ENCODE peak calls at places on chromosomes 5 and 9, in five cellular contexts. One of them, this sample, is unnamed.

GRCh38 chr9:14136646-14137370 is 177.1 kb downstream of the NFIB start:
- DNase-seq in neuronal stem cell: no peak
- DNase-seq in IMR-90: no peak
- DNase-seq in mesendoderm: no peak
- DNase-seq in H1: no peak
- DNase-seq in this sample: no peak

GRCh38 chr9:112734892-112735291 is 15.7 kb upstream of the SNX30 start:
- DNase-seq in neuronal stem cell: no peak
- DNase-seq in IMR-90: no peak
- DNase-seq in mesendoderm: no peak
- DNase-seq in H1: no peak
- DNase-seq in this sample: no peak

GRCh38 chr5:119453045-119453383 is 717 bp downstream of the HSD17B4 start:
- DNase-seq in neuronal stem cell: no peak
- DNase-seq in IMR-90: peak; percentile 38
- DNase-seq in mesendoderm: no peak
- DNase-seq in H1: no peak
- DNase-seq in this sample: peak; percentile 59

GRCh38 chr5:158832736-158833135 is 267.0 kb downstream of the EBF1 start:
- DNase-seq in neuronal stem cell: no peak
- DNase-seq in IMR-90: no peak
- DNase-seq in mesendoderm: no peak
- DNase-seq in H1: no peak
- DNase-seq in this sample: peak; percentile 19

GRCh38 chr5:171023508-171023907 is 161.7 kb downstream of the RANBP17 start:
- DNase-seq in neuronal stem cell: no peak
- DNase-seq in IMR-90: peak; percentile 1
- DNase-seq in mesendoderm: peak; percentile 10
- DNase-seq in H1: no peak
- DNase-seq in this sample: peak; percentile 3

GRCh38 chr9:34999576-34999975 is 10.0 kb downstream of the DNAJB5 start:
- DNase-seq in neuronal stem cell: no peak
- DNase-seq in IMR-90: no peak
- DNase-seq in mesendoderm: no peak
- DNase-seq in H1: no peak
- DNase-seq in this sample: no peak

GRCh38 chr9:126128494-126129142 is 198.0 kb upstream of the MVB12B start:
- DNase-seq in neuronal stem cell: no peak
- DNase-seq in IMR-90: no peak
- DNase-seq in mesendoderm: no peak
- DNase-seq in H1: peak; percentile 34
- DNase-seq in this sample: no peak

GRCh38 chr5:171978519-171978918 is 27.9 kb downstream of the FBXW11 start:
- DNase-seq in neuronal stem cell: no peak
- DNase-seq in IMR-90: no peak
- DNase-seq in mesendoderm: no peak
- DNase-seq in H1: no peak
- DNase-seq in this sample: no peak

GRCh38 chr5:142807378-142807911 is 37.3 kb downstream of the ARHGAP26 start:
- DNase-seq in neuronal stem cell: no peak
- DNase-seq in IMR-90: no peak
- DNase-seq in mesendoderm: peak; percentile 66
- DNase-seq in H1: no peak
- DNase-seq in this sample: no peak

GRCh38 chr5:6845856-6846255 is 132.6 kb downstream of the TENT4A start:
- DNase-seq in neuronal stem cell: no peak
- DNase-seq in IMR-90: no peak
- DNase-seq in mesendoderm: no peak
- DNase-seq in H1: no peak
- DNase-seq in this sample: no peak

GRCh38 chr5:51657340-51658240 is 274.3 kb downstream of the ISL1 start:
- DNase-seq in neuronal stem cell: no peak
- DNase-seq in IMR-90: no peak
- DNase-seq in mesendoderm: peak; percentile 27
- DNase-seq in H1: no peak
- DNase-seq in this sample: no peak

GRCh38 chr9:134630393-134630790 is 11.2 kb upstream of the COL5A1 start:
- DNase-seq in neuronal stem cell: no peak
- DNase-seq in IMR-90: no peak
- DNase-seq in mesendoderm: no peak
- DNase-seq in H1: no peak
- DNase-seq in this sample: no peak

GRCh38 chr5:126936775-126937418 is 93.5 kb downstream of the MARCHF3 start:
- DNase-seq in neuronal stem cell: no peak
- DNase-seq in IMR-90: no peak
- DNase-seq in mesendoderm: no peak
- DNase-seq in H1: no peak
- DNase-seq in this sample: no peak

GRCh38 chr9:122218070-122218884 is 10.5 kb downstream of the LHX6 start:
- DNase-seq in neuronal stem cell: no peak
- DNase-seq in IMR-90: no peak
- DNase-seq in mesendoderm: no peak
- DNase-seq in H1: no peak
- DNase-seq in this sample: no peak

GRCh38 chr5:71932649-71933338 is 174.5 kb upstream of the MAP1B start:
- DNase-seq in neuronal stem cell: peak; percentile 31
- DNase-seq in IMR-90: peak; percentile 67
- DNase-seq in mesendoderm: peak; percentile 73
- DNase-seq in H1: peak; percentile 58
- DNase-seq in this sample: peak; percentile 46

GRCh38 chr5:110514030-110514429 is 212.4 kb downstream of the TMEM232 start:
- DNase-seq in neuronal stem cell: no peak
- DNase-seq in IMR-90: no peak
- DNase-seq in mesendoderm: no peak
- DNase-seq in H1: no peak
- DNase-seq in this sample: no peak

GRCh38 chr5:57495285-57495684 is 12.7 kb upstream of the ACTBL2 start:
- DNase-seq in neuronal stem cell: no peak
- DNase-seq in IMR-90: no peak
- DNase-seq in mesendoderm: no peak
- DNase-seq in H1: no peak
- DNase-seq in this sample: no peak

GRCh38 chr5:137281201-137281600 is 217.9 kb downstream of the SPOCK1 start:
- DNase-seq in neuronal stem cell: no peak
- DNase-seq in IMR-90: no peak
- DNase-seq in mesendoderm: no peak
- DNase-seq in H1: no peak
- DNase-seq in this sample: no peak

GRCh38 chr5:172782169-172783039 is 11.4 kb upstream of the DUSP1 start:
- DNase-seq in neuronal stem cell: no peak
- DNase-seq in IMR-90: peak; percentile 76
- DNase-seq in mesendoderm: no peak
- DNase-seq in H1: no peak
- DNase-seq in this sample: peak; percentile 64

GRCh38 chr9:127755558-127756060 is 20.5 kb upstream of the TOR2A start:
- DNase-seq in neuronal stem cell: no peak
- DNase-seq in IMR-90: no peak
- DNase-seq in mesendoderm: no peak
- DNase-seq in H1: no peak
- DNase-seq in this sample: no peak

GRCh38 chr9:129687391-129687790 is 21.9 kb downstream of the PRRX2 start:
- DNase-seq in neuronal stem cell: no peak
- DNase-seq in IMR-90: no peak
- DNase-seq in mesendoderm: no peak
- DNase-seq in H1: no peak
- DNase-seq in this sample: no peak

GRCh38 chr5:176743828-176744583 is 66.4 kb upstream of the UNC5A start:
- DNase-seq in neuronal stem cell: no peak
- DNase-seq in IMR-90: no peak
- DNase-seq in mesendoderm: no peak
- DNase-seq in H1: peak; percentile 60
- DNase-seq in this sample: no peak

GRCh38 chr9:129469188-129469987 is 151.5 kb downstream of the C9orf50 start:
- DNase-seq in neuronal stem cell: peak; percentile 61
- DNase-seq in IMR-90: no peak
- DNase-seq in mesendoderm: peak; percentile 92
- DNase-seq in H1: no peak
- DNase-seq in this sample: no peak

GRCh38 chr5:51380603-51381207 is 2.5 kb upstream of the ISL1 start:
- DNase-seq in neuronal stem cell: peak; percentile 60
- DNase-seq in IMR-90: peak; percentile 4
- DNase-seq in mesendoderm: peak; percentile 49
- DNase-seq in H1: no peak
- DNase-seq in this sample: peak; percentile 71

GRCh38 chr9:84261082-84261746 is 79.3 kb downstream of the SLC28A3 start:
- DNase-seq in neuronal stem cell: peak; percentile 68
- DNase-seq in IMR-90: peak; percentile 75
- DNase-seq in mesendoderm: peak; percentile 88
- DNase-seq in H1: peak; percentile 83
- DNase-seq in this sample: peak; percentile 68

GRCh38 chr5:167245871-167246270 is 1045.6 kb upstream of the WWC1 start:
- DNase-seq in neuronal stem cell: no peak
- DNase-seq in IMR-90: no peak
- DNase-seq in mesendoderm: peak; percentile 61
- DNase-seq in H1: no peak
- DNase-seq in this sample: no peak

DNA sequence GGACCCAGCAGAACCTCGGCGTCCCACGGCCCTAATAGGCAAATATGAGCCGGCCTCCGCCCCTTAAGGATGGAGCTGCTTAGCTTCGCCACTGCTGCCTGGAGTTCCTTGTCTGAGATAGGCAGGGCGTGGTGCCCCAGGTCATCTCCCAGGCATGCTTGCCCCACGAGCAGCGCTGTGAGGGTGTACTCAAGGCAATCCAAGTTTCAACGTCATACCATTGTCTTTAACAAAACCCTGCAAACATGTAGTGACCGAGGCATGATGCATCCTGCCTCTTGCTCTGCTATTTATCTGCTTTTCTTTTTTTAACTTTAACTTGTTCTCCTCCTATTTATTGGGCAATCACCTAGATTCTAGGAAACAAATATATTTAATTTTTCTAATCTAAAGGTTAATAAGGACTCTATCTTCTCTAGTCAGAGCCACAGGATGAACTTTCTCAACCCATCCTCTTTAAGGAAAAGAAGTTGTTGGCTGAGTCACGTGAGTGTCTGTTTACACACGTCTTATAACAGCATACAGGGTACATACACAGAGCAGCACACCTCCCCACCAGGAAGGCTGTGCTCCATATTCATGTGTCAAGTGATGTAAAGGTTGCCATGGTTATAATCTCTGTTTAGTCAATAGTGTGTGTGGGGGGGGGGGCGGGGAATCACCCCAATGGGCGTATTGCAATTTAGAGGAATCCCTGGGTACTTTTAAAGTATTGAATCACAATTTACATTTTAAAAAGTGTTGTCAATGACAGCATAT is 27.3 kb upstream of the ZSWIM6 start:
- DNase-seq in neuronal stem cell: no peak
- DNase-seq in IMR-90: peak; percentile 94
- DNase-seq in mesendoderm: peak; percentile 59
- DNase-seq in H1: no peak
- DNase-seq in this sample: peak; percentile 97
- H2BK15ac ChIP-seq in neuronal stem cell: no peak overlapping the region
- H2BK15ac ChIP-seq in IMR-90: peak overlapping the region; percentile 29
- H2BK15ac ChIP-seq in mesendoderm: no peak overlapping the region
- H2BK15ac ChIP-seq in H1: no peak overlapping the region
- H2BK15ac ChIP-seq in this sample: peak overlapping the region; percentile 29

GRCh38 chr5:31381299-31381698 is 150.6 kb downstream of the DROSHA start:
- DNase-seq in neuronal stem cell: no peak
- DNase-seq in IMR-90: no peak
- DNase-seq in mesendoderm: no peak
- DNase-seq in H1: no peak
- DNase-seq in this sample: no peak
- H3K4me3 ChIP-seq in neuronal stem cell: no peak overlapping the region
- H3K4me3 ChIP-seq in IMR-90: no peak overlapping the region
- H3K4me3 ChIP-seq in mesendoderm: no peak overlapping the region
- H3K4me3 ChIP-seq in H1: no peak overlapping the region
- H3K4me3 ChIP-seq in this sample: no peak overlapping the region

GRCh38 chr9:114437401-114437893 is 49.7 kb upstream of the AKNA start:
- DNase-seq in neuronal stem cell: no peak
- DNase-seq in IMR-90: no peak
- DNase-seq in mesendoderm: no peak
- DNase-seq in H1: no peak
- DNase-seq in this sample: no peak
- H2BK15ac ChIP-seq in neuronal stem cell: no peak overlapping the region
- H2BK15ac ChIP-seq in IMR-90: no peak overlapping the region
- H2BK15ac ChIP-seq in mesendoderm: no peak overlapping the region
- H2BK15ac ChIP-seq in H1: no peak overlapping the region
- H2BK15ac ChIP-seq in this sample: no peak overlapping the region

GRCh38 chr9:132672413-132672690 is 2.1 kb downstream of the GTF3C4 start:
- DNase-seq in neuronal stem cell: no peak
- DNase-seq in IMR-90: peak; percentile 26
- DNase-seq in mesendoderm: peak; percentile 21
- DNase-seq in H1: no peak
- DNase-seq in this sample: peak; percentile 37
- H3K4me3 ChIP-seq in neuronal stem cell: no peak overlapping the region
- H3K4me3 ChIP-seq in IMR-90: no peak overlapping the region
- H3K4me3 ChIP-seq in mesendoderm: no peak overlapping the region
- H3K4me3 ChIP-seq in H1: no peak overlapping the region
- H3K4me3 ChIP-seq in this sample: no peak overlapping the region

GRCh38 chr9:87223397-87224246 is 274.0 kb upstream of the DAPK1 start:
- DNase-seq in neuronal stem cell: no peak
- DNase-seq in IMR-90: peak; percentile 33
- DNase-seq in mesendoderm: peak; percentile 11
- DNase-seq in H1: no peak
- DNase-seq in this sample: peak; percentile 70
- H2BK15ac ChIP-seq in neuronal stem cell: no peak overlapping the region
- H2BK15ac ChIP-seq in IMR-90: no peak overlapping the region
- H2BK15ac ChIP-seq in mesendoderm: no peak overlapping the region
- H2BK15ac ChIP-seq in H1: no peak overlapping the region
- H2BK15ac ChIP-seq in this sample: no peak overlapping the region

GRCh38 chr9:137067860-137068538 is 2.4 kb downstream of the SAPCD2 start:
- DNase-seq in neuronal stem cell: peak; percentile 67
- DNase-seq in IMR-90: peak; percentile 70
- DNase-seq in mesendoderm: peak; percentile 87
- DNase-seq in H1: peak; percentile 93
- DNase-seq in this sample: peak; percentile 84
- H3K4me3 ChIP-seq in neuronal stem cell: peak overlapping the region; percentile 75
- H3K4me3 ChIP-seq in IMR-90: no peak overlapping the region
- H3K4me3 ChIP-seq in mesendoderm: no peak overlapping the region
- H3K4me3 ChIP-seq in H1: no peak overlapping the region
- H3K4me3 ChIP-seq in this sample: no peak overlapping the region

DNA sequence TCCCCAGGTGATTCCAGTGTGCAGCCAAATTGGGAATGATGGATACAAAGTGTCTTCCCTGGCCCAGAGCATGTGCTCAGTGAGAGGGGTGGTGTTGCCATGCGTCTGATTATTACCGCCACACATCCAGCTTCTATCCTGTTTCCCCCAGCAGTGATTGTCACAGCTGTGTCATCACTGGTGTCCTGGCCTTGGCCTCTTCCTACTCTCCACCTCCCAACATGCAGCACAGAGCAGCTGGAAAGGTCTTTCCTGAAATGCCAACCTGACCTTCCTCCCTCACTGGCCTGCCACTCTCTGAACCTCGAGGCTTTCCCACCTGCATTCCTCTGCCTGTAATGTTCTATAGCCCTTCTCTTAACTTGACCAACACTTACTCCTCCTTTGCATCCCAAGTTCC is 60.0 kb downstream of the TMOD1 start:
- DNase-seq in neuronal stem cell: no peak
- DNase-seq in IMR-90: no peak
- DNase-seq in mesendoderm: no peak
- DNase-seq in H1: no peak
- DNase-seq in this sample: no peak
- H2BK15ac ChIP-seq in neuronal stem cell: no peak overlapping the region
- H2BK15ac ChIP-seq in IMR-90: no peak overlapping the region
- H2BK15ac ChIP-seq in mesendoderm: no peak overlapping the region
- H2BK15ac ChIP-seq in H1: no peak overlapping the region
- H2BK15ac ChIP-seq in this sample: no peak overlapping the region

This sample was measured in mesenchymal stem cell.